ENCODE peak calls at places on chromosomes 11 and 22, in nine cellular contexts. O is HL-60, Q is MM.1S, F is vagina, M is uterus, E is fibroblast of mammary gland, U is hepatocyte, N is heart right ventricle, X is GM06990. R is an unnamed sample.

GRCh38 chr22:20912494-20912893 is 4.7 kb upstream of the CRKL start:
- DNase-seq in O (no peak), Q (no peak), F (no peak), M (no peak), E (no peak), U (no peak), N (no peak), X (no peak), R (no peak)

GRCh38 chr11:75338516-75339218 is 12.8 kb downstream of the ARRB1 start:
- DNase-seq in O (no peak), Q (no peak), F (no peak), M (no peak), E (peak), U (no peak), N (peak), X (no peak), R (no peak)

GRCh38 chr11:58675344-58676155 is 53.1 kb downstream of the CNTF start:
- DNase-seq in O (peak), Q (peak), F (no peak), M (peak), E (peak), U (peak), N (peak), X (peak), R (peak)

GRCh38 chr11:10664005-10664404 is 29.6 kb downstream of the IRAG1 start:
- DNase-seq in O (no peak), Q (no peak), F (no peak), M (no peak), E (no peak), U (no peak), N (peak), X (no peak), R (no peak)

GRCh38 chr11:2310786-2311455 is 9.1 kb downstream of the TSPAN32 start:
- DNase-seq in O (no peak), Q (no peak), F (no peak), M (no peak), E (no peak), U (no peak), N (no peak), X (no peak), R (no peak)

GRCh38 chr22:42889290-42889689 is 32.2 kb upstream of the ARFGAP3 start:
- DNase-seq in O (peak), Q (no peak), F (no peak), M (no peak), E (no peak), U (no peak), N (no peak), X (peak), R (no peak)

GRCh38 chr11:11841121-11841604 is 609 bp upstream of the USP47 start:
- DNase-seq in O (no peak), Q (no peak), F (no peak), M (peak), E (peak), U (peak), N (peak), X (no peak), R (peak)

GRCh38 chr11:34621876-34622275 is 983 bp downstream of the EHF start:
- DNase-seq in O (no peak), Q (no peak), F (no peak), M (no peak), E (peak), U (no peak), N (no peak), X (no peak), R (no peak)

GRCh38 chr22:47450876-47451475 is 688.5 kb downstream of the TBC1D22A start:
- DNase-seq in O (no peak), Q (no peak), F (no peak), M (no peak), E (no peak), U (no peak), N (no peak), X (no peak), R (peak)

GRCh38 chr22:21567456-21568206 is at the start of gene UBE2L3:
- DNase-seq in O (peak), Q (peak), F (no peak), M (peak), E (peak), U (peak), N (peak), X (peak), R (peak)

GRCh38 chr11:75603791-75604736 is 42.0 kb downstream of the SERPINH1 start:
- DNase-seq in O (no peak), Q (no peak), F (no peak), M (no peak), E (peak), U (no peak), N (no peak), X (no peak), R (no peak)

GRCh38 chr11:88695701-88696414 is 358.3 kb upstream of the CTSC start:
- DNase-seq in O (no peak), Q (no peak), F (no peak), M (peak), E (no peak), U (no peak), N (no peak), X (no peak), R (no peak)

GRCh38 chr22:17896552-17896951 is 122.3 kb upstream of the BID start:
- DNase-seq in O (no peak), Q (no peak), F (no peak), M (no peak), E (no peak), U (no peak), N (no peak), X (no peak), R (peak)

GRCh38 chr11:68053117-68053516 is 14.3 kb downstream of the TCIRG1 start:
- DNase-seq in O (peak), Q (no peak), F (no peak), M (no peak), E (no peak), U (no peak), N (no peak), X (no peak), R (no peak)

GRCh38 chr22:30290318-30290678 is 993 bp upstream of the CASTOR1 start:
- DNase-seq in O (no peak), Q (no peak), F (no peak), M (peak), E (no peak), U (no peak), N (peak), X (no peak), R (no peak)

GRCh38 chr11:45881708-45882368 is 3.6 kb upstream of the MAPK8IP1 start:
- DNase-seq in O (no peak), Q (no peak), F (no peak), M (no peak), E (no peak), U (no peak), N (no peak), X (no peak), R (no peak)

GRCh38 chr11:57514538-57515331 is 767 bp downstream of the SLC43A1 start:
- DNase-seq in O (peak), Q (no peak), F (no peak), M (peak), E (peak), U (peak), N (peak), X (peak), R (no peak)

GRCh38 chr11:88629496-88629895 is 292.0 kb upstream of the CTSC start:
- DNase-seq in O (no peak), Q (no peak), F (no peak), M (no peak), E (no peak), U (no peak), N (no peak), X (no peak), R (no peak)

GRCh38 chr11:61971177-61972111 is 4.0 kb upstream of the FTH1 start:
- DNase-seq in O (peak), Q (peak), F (no peak), M (peak), E (peak), U (peak), N (peak), X (peak), R (peak)

GRCh38 chr22:39257522-39258475 is 13.0 kb upstream of the PDGFB start:
- DNase-seq in O (no peak), Q (no peak), F (no peak), M (no peak), E (no peak), U (no peak), N (no peak), X (no peak), R (no peak)

GRCh38 chr11:111438846-111439520 is 59.9 kb upstream of the POU2AF1 start:
- DNase-seq in O (no peak), Q (peak), F (no peak), M (no peak), E (no peak), U (no peak), N (no peak), X (no peak), R (no peak)

GRCh38 chr11:73210916-73211667 is 7.0 kb upstream of the P2RY2 start:
- DNase-seq in O (no peak), Q (no peak), F (no peak), M (no peak), E (peak), U (no peak), N (no peak), X (no peak), R (no peak)

GRCh38 chr22:36778020-36778419 is 2.1 kb upstream of the IFT27 start:
- DNase-seq in O (no peak), Q (no peak), F (no peak), M (no peak), E (no peak), U (no peak), N (no peak), X (no peak), R (no peak)

GRCh38 chr22:39129081-39129480 is 23.4 kb downstream of the CBX7 start:
- DNase-seq in O (no peak), Q (no peak), F (no peak), M (no peak), E (no peak), U (peak), N (no peak), X (no peak), R (no peak)

GRCh38 chr11:19882356-19882755 is 169.7 kb downstream of the NAV2 start:
- DNase-seq in O (no peak), Q (no peak), F (no peak), M (no peak), E (no peak), U (no peak), N (no peak), X (no peak), R (no peak)

GRCh38 chr11:103594283-103594682 is 442.2 kb upstream of the DDI1 start:
- DNase-seq in O (no peak), Q (no peak), F (no peak), M (no peak), E (no peak), U (no peak), N (no peak), X (no peak), R (no peak)

GRCh38 chr22:31275018-31275417 is 17.3 kb downstream of the PIK3IP1 start:
- DNase-seq in O (no peak), Q (no peak), F (no peak), M (no peak), E (no peak), U (peak), N (no peak), X (no peak), R (no peak)

GRCh38 chr11:116052603-116053537 is 548.7 kb upstream of the CADM1 start:
- DNase-seq in O (no peak), Q (no peak), F (no peak), M (peak), E (no peak), U (no peak), N (no peak), X (no peak), R (peak)

GRCh38 chr11:64638017-64638664 is 47.1 kb downstream of the SLC22A12 start:
- DNase-seq in O (no peak), Q (no peak), F (no peak), M (peak), E (no peak), U (peak), N (no peak), X (no peak), R (no peak)

GRCh38 chr11:108766596-108767173 is 101.8 kb downstream of the DDX10 start:
- DNase-seq in O (no peak), Q (no peak), F (no peak), M (no peak), E (no peak), U (no peak), N (no peak), X (no peak), R (no peak)

GRCh38 chr22:19047993-19048392 is 74.2 kb downstream of the DGCR2 start:
- DNase-seq in O (no peak), Q (no peak), F (no peak), M (no peak), E (no peak), U (no peak), N (no peak), X (no peak), R (no peak)

GRCh38 chr11:17597770-17598169 is 50.7 kb downstream of the OTOG start:
- DNase-seq in O (no peak), Q (no peak), F (peak), M (peak), E (no peak), U (no peak), N (no peak), X (no peak), R (no peak)

GRCh38 chr11:45083544-45084087 is 62.8 kb upstream of the PRDM11 start:
- DNase-seq in O (no peak), Q (no peak), F (no peak), M (no peak), E (no peak), U (peak), N (no peak), X (no peak), R (peak)

GRCh38 chr22:36923458-36923784 is 10.0 kb downstream of the CSF2RB start:
- DNase-seq in O (no peak), Q (no peak), F (no peak), M (no peak), E (no peak), U (no peak), N (no peak), X (no peak), R (no peak)

GRCh38 chr11:84541711-84542340 is 1085.3 kb downstream of the DLG2 start:
- DNase-seq in O (no peak), Q (no peak), F (no peak), M (no peak), E (peak), U (no peak), N (no peak), X (no peak), R (no peak)

GRCh38 chr11:114259124-114259526 is 37.1 kb upstream of the NNMT start:
- DNase-seq in O (no peak), Q (no peak), F (no peak), M (peak), E (no peak), U (no peak), N (peak), X (no peak), R (no peak)

GRCh38 chr22:19874307-19875060 is 19.8 kb upstream of the GNB1L start:
- DNase-seq in O (no peak), Q (no peak), F (no peak), M (peak), E (no peak), U (no peak), N (no peak), X (peak), R (peak)

GRCh38 chr11:44754876-44755552 is 28.3 kb downstream of the TSPAN18 start:
- DNase-seq in O (no peak), Q (no peak), F (no peak), M (peak), E (no peak), U (no peak), N (no peak), X (no peak), R (no peak)

GRCh38 chr11:62721994-62722393 is 5.3 kb downstream of the HNRNPUL2 start:
- DNase-seq in O (no peak), Q (no peak), F (no peak), M (no peak), E (peak), U (peak), N (no peak), X (no peak), R (no peak)

GRCh38 chr22:40499187-40499753 is 128.9 kb downstream of the SGSM3 start:
- DNase-seq in O (no peak), Q (peak), F (no peak), M (peak), E (peak), U (peak), N (no peak), X (peak), R (no peak)
- TF ChIP-seq CTCF in O (no peak), Q (no peak), F (no peak), M (no peak), E (no peak), U (no peak), N (no peak), X (no peak), R (no peak)

GRCh38 chr22:44752285-44753188 is at the start of gene ARHGAP8:
- DNase-seq in O (no peak), Q (no peak), F (no peak), M (no peak), E (no peak), U (peak), N (no peak), X (no peak), R (no peak)

GRCh38 chr22:44755000-44755399 is 2.6 kb downstream of the ARHGAP8 start:
- DNase-seq in O (no peak), Q (no peak), F (no peak), M (no peak), E (no peak), U (no peak), N (no peak), X (no peak), R (no peak)

GRCh38 chr22:44755956-44756361 is 3.6 kb downstream of the ARHGAP8 start:
- DNase-seq in O (no peak), Q (no peak), F (no peak), M (no peak), E (no peak), U (peak), N (no peak), X (no peak), R (no peak)

GRCh38 chr22:44755418-44755817 is 3.0 kb downstream of the ARHGAP8 start:
- DNase-seq in O (no peak), Q (no peak), F (no peak), M (no peak), E (no peak), U (no peak), N (no peak), X (no peak), R (no peak)

DNA sequence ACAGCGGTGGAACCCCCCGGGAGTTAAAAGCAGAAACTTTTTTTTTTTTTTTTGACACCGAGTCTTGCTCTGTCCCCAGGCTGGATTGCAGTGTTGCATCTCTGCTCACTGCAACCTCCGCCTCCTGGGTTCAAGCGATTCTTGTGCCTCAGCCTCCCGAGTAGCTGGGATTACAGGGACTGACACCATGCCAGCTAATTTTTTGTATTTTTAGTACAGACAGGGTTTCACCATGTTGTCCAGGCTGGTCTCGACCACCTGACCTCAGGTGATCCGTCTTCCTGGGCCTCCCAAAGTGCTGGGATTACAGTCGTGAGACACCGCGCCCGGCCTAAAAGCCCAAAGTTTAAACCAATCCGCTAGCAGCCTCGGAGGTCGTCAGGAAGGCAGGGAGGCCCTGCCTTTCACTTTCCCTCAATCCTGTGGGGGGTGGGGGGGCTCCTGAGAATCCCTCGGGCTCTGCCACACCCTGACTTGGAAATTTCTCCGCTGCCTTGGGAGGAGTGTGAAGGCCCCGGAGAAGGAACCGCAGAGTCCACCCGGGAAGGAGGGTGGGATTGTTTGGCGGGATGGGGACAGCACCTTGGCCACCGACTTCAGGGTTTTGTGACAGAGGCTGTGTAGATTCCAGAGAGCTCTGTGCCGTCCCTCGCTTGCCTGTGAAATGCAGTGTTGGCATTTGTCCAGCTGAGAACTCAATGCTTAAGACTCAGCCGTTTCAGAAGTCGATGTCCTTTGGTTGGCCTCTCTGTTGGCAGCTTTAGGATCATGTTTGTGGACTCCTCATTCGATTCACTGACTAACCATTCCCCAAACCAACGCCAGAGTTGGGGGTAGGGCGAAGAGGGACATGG is 1.0 kb downstream of the ARHGAP8 start:
- DNase-seq in O (no peak), Q (no peak), F (no peak), M (no peak), E (peak), U (peak), N (no peak), X (no peak), R (no peak)
- H3K4me3 ChIP-seq in O (no peak), Q (no peak), F (peak), M (no peak), E (no peak), U (peak), N (no peak), X (no peak), R (no peak)

GRCh38 chr11:6864436-6864835 is 1.6 kb downstream of the OR10A2 start:
- DNase-seq in O (no peak), Q (no peak), F (no peak), M (no peak), E (peak), U (no peak), N (no peak), X (no peak), R (no peak)

GRCh38 chr11:6862961-6863360 is at the start of gene OR10A2:
- DNase-seq in O (no peak), Q (no peak), F (no peak), M (no peak), E (peak), U (peak), N (no peak), X (no peak), R (no peak)
- TF ChIP-seq CTCF in O (no peak), Q (no peak), F (no peak), M (no peak), E (peak), U (no peak), N (no peak), X (no peak), R (no peak)

DNA sequence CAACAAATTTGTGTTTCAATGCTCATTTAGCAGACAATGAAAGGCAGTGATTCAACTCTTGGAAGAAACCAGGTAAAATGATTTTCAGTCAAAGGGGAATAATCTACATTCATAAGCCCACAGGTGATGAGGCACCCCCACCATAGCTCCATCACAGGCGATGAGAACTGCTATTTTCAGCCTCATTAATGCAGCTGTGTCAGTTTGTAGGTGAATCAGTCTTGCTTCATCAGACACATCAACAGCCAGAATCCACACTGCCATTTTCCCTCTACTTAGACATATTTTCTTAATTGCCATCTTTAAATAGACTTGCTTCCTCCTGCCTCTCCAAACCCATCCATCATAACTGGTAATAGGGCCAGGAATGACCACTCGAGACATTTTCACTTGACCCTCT is 701.0 kb downstream of the OPCML start:
- DNase-seq in O (no peak), Q (no peak), F (no peak), M (no peak), E (no peak), U (no peak), N (no peak), X (no peak), R (no peak)
- H3K4me3 ChIP-seq in O (no peak), Q (no peak), F (no peak), M (no peak), E (no peak), U (no peak), N (no peak), X (no peak), R (no peak)

GRCh38 chr11:127133061-127133460 is 132.5 kb upstream of the KIRREL3 start:
- DNase-seq in O (no peak), Q (no peak), F (no peak), M (no peak), E (no peak), U (no peak), N (no peak), X (no peak), R (no peak)

DNA sequence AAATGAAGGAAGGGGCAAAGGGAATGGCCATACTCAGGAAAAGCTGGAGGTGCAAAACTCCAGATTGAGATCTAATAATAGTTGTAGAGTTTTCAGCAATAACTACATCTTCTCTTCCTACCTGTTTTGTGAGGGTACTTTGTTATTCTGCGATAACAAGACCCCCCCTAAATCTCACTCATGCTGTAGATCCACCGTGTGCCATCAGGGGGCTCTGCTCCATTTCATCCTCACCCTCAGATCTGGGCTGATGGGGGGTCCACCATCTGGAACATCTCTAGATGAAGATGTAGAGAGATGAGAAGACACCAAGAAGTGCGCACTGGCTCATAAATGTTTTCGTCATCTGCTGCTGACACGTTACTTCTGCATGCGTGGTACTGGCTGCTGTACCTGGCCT is 135.9 kb upstream of the KIRREL3 start:
- DNase-seq in O (no peak), Q (no peak), F (no peak), M (no peak), E (no peak), U (no peak), N (no peak), X (no peak), R (peak)
- TF ChIP-seq CTCF in O (no peak), Q (no peak), F (no peak), M (no peak), E (no peak), U (no peak), N (no peak), X (peak), R (peak)

R was measured in WERI-Rb-1.